ENCODE peak calls at places on chromosomes 2 and 18, in six cellular contexts. W is left lung, H is spleen, C is astrocyte of the cerebellum, Z is fibroblast of mammary gland, X is adipocyte. G is an unnamed sample.

GRCh38 chr2:102000012-102000411 is 8.3 kb downstream of the IL1R2 start:
- DNase-seq in H (no peak), W (no peak), C (no peak), X (no peak), Z (no peak), G (no peak)

GRCh38 chr18:68660355-68661183 is 54.3 kb downstream of the TMX3 start:
- DNase-seq in X (peak; percentile 84), W (no peak), H (no peak), C (peak; percentile 35), Z (peak; percentile 68), G (no peak)

GRCh38 chr2:133976659-133977058 is 277.2 kb upstream of the MGAT5 start:
- DNase-seq in C (no peak), X (no peak), H (no peak), Z (no peak), W (no peak), G (no peak)

GRCh38 chr2:231563378-231563961 is 29.2 kb upstream of the TEX44 start:
- DNase-seq in Z (peak; percentile 72), C (peak; percentile 33), W (peak; percentile 44), X (peak; percentile 84), H (no peak), G (peak; percentile 18)

GRCh38 chr2:23659773-23660172 is 267.1 kb downstream of the ATAD2B start:
- DNase-seq in C (no peak), H (no peak), X (no peak), Z (no peak), W (no peak), G (no peak)

GRCh38 chr2:75540994-75541393 is 19.7 kb downstream of the EVA1A start:
- DNase-seq in W (no peak), H (no peak), X (peak; percentile 28), Z (no peak), C (no peak), G (no peak)

GRCh38 chr2:18701981-18702380 is 112.6 kb upstream of the NT5C1B start:
- DNase-seq in C (no peak), Z (peak; percentile 96), H (no peak), W (no peak), X (peak; percentile 15), G (peak; percentile 36)

GRCh38 chr2:199055336-199055735 is 402.4 kb downstream of the SATB2 start:
- DNase-seq in X (peak; percentile 42), H (no peak), W (no peak), C (no peak), Z (peak; percentile 5), G (no peak)

GRCh38 chr2:171652411-171652775 is 34.9 kb upstream of the DYNC1I2 start:
- DNase-seq in C (no peak), H (no peak), Z (peak; percentile 72), X (no peak), W (no peak), G (no peak)

GRCh38 chr2:225282858-225283693 is 116.4 kb upstream of the NYAP2 start:
- DNase-seq in H (no peak), Z (peak; percentile 59), C (peak; percentile 34), W (no peak), X (peak; percentile 46), G (no peak)

GRCh38 chr18:8116346-8117007 is 492.8 kb upstream of the RAB12 start:
- DNase-seq in W (no peak), X (peak; percentile 61), H (no peak), Z (peak; percentile 93), C (no peak), G (no peak)

GRCh38 chr18:56173542-56174220 is 464.7 kb downstream of the TXNL1 start:
- DNase-seq in W (no peak), C (no peak), X (peak; percentile 14), Z (no peak), H (no peak), G (peak; percentile 7)

GRCh38 chr18:75244336-75244735 is 33.7 kb downstream of the TSHZ1 start:
- DNase-seq in H (no peak), Z (no peak), C (no peak), W (no peak), X (no peak), G (no peak)

GRCh38 chr2:47782557-47783490 is at the start of gene MSH6:
- DNase-seq in X (peak; percentile 97), C (peak; percentile 62), Z (peak; percentile 79), H (peak; percentile 97), W (peak; percentile 90), G (peak; percentile 49)

GRCh38 chr2:133641497-133641896 is 73.2 kb upstream of the NCKAP5 start:
- DNase-seq in Z (no peak), C (no peak), H (no peak), X (no peak), W (peak; percentile 39), G (no peak)

GRCh38 chr2:71473346-71474035 is 20.1 kb downstream of the DYSF start:
- DNase-seq in C (no peak), H (peak; percentile 45), Z (no peak), W (no peak), X (no peak), G (no peak)

DNA sequence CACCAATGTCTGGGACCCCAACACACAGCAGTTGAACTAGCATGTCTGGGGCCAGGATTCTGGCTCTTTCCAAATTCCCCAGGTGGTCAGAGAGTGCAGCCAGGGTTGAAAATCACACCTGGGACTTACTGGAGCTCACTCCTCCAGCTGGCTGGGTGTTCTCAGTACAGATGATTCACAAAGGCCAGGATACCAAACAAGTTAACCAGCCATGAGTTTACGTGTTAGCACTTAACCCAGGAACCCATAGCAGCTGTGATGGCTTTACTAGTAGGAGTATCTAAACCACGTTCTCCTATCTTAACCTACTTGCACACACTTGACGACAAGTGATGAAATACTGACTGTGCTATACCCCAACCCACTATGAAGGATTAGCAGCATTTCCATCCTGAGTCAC is 222.8 kb downstream of the FBXO15 start:
- DNase-seq in C (no peak), X (peak; percentile 24), H (no peak), W (no peak), Z (peak; percentile 65), G (peak; percentile 18)
- H3K4me3 ChIP-seq in C (no peak overlapping the region), X (no peak overlapping the region), H (no peak overlapping the region), W (no peak overlapping the region), Z (no peak overlapping the region), G (no peak overlapping the region)

DNA sequence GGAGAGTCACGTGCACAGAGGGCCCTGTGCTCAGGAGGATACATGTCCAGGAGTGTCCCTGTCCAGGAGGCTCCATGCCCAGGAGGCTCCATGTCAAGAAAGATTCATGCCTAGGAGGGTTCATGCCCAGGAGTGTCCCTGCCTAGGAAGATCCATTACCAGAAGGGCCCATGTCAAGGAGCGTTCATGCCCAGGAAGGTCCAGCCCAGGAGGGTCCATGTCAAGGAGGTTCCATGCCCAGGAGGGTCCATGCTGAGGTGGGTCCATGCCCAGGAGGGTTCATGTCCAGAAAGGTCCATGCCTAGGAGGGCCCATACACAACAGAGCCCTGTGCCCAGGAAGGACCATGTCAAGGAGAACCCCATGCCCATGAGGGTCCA is 7.0 kb downstream of the GPR35 start:
- DNase-seq in Z (no peak), C (no peak), X (no peak), H (no peak), W (no peak), G (no peak)
- H3K4me3 ChIP-seq in Z (no peak overlapping the region), C (no peak overlapping the region), X (no peak overlapping the region), H (no peak overlapping the region), W (no peak overlapping the region), G (no peak overlapping the region)

GRCh38 chr2:104854507-104855173 is 725 bp downstream of the POU3F3 start:
- DNase-seq in C (no peak), X (no peak), W (no peak), H (no peak), Z (no peak), G (no peak)

GRCh38 chr2:104856086-104856972 is 2.4 kb downstream of the POU3F3 start:
- DNase-seq in W (no peak), C (no peak), X (no peak), H (peak; percentile 76), Z (no peak), G (no peak)

GRCh38 chr2:104856973-104857261 is 3.0 kb downstream of the POU3F3 start:
- DNase-seq in W (no peak), X (no peak), C (no peak), H (no peak), Z (no peak), G (no peak)

GRCh38 chr2:104853926-104854506 is at the start of gene POU3F3:
- DNase-seq in X (no peak), Z (peak; percentile 57), C (peak; percentile 98), W (no peak), H (no peak), G (no peak)

DNA sequence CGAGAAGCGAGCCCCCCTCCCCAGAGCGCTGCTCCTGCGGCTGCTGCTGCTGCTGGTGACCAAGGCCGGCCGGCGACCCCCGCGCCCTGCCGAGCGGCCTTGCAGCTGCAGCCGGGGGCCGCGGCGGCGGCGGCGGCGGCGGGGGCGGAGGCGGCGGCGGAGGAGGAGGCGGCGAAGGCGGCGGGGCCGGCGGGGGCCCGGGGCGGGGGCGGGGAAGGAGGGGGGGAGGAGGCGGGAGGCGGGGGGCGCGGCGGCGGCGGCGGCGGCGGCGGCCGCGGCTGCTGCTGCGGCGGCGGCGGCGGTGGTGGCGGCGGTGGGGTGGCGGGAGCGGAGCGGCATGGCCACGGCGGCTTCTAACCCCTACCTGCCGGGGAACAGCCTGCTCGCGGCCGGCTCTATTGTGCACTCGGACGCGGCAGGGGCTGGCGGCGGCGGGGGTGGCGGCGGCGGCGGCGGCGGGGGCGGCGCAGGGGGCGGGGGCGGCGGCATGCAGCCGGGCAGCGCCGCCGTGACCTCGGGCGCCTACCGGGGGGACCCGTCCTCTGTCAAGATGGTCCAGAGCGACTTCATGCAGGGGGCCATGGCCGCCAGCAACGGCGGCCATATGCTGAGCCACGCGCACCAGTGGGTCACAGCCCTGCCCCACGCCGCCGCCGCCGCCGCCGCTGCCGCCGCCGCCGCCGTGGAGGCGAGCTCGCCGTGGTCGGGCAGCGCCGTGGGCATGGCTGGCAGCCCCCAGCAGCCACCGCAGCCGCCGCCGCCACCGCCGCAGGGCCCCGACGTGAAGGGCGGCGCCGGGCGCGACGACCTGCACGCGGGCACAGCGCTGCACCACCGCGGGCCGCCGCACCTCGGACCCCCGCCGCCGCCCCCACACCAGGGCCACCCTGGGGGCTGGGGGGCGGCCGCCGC is 1.5 kb downstream of the POU3F3 start:
- DNase-seq in Z (no peak), C (no peak), W (no peak), X (no peak), H (no peak), G (no peak)
- H3K4me3 ChIP-seq in Z (no peak overlapping the region), C (peak overlapping the region; percentile 67), W (no peak overlapping the region), X (no peak overlapping the region), H (no peak overlapping the region), G (no peak overlapping the region)

DNA sequence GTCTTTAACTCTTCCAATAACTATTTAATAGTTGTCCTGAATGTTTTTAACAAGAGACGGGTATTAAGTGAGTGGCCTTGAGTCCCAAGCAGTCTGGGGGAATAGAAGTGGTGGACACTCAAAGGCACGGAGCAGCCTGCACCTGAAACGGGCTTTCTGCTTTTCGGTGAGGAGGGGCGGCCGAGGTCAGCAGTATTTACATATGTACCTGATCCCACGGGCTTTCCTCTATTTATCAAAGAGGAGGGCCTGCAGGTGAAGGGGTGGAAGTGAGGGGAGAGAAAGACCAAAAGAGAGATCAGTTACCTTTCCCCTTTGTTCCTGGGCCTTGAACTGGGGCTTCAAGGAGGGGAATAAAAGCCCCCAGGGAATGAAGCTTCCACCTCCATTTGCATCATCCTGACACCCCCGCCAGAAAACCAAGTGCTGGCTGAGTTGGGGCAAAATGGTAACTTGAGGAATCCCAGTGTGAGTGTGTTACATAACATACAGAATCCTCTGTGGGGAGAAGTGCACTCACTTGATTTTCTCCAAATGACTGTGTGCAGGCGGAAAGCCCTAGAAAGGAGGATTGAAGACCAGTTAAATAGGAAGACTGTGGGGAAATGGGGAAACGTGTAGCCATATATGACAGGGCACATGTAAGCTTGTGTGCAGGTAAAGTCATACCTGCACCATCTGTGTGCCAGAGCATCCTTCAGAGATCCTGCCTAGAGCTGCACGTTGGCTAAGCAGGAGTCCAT is 12.4 kb downstream of the POU3F3 start:
- DNase-seq in H (no peak), W (no peak), Z (no peak), C (no peak), X (no peak), G (no peak)
- H3K4me3 ChIP-seq in H (no peak overlapping the region), W (no peak overlapping the region), Z (no peak overlapping the region), C (no peak overlapping the region), X (no peak overlapping the region), G (no peak overlapping the region)